ENCODE peak calls at places on chromosome 22, in eight cellular contexts. M is fibroblast of lung; Q is CD8-positive, alpha-beta memory T cell; C is heart right ventricle; T is kidney; F is HCT116; I is MG63; N is CD8-positive, alpha-beta T cell. P is an unnamed sample. For H3K36me3, the result is how much of the 10 kb centered on the place peaks cover.

GRCh38 chr22:49790912-49791311 is 36.8 kb downstream of the BRD1 start:
- DNase-seq in M (no peak), Q (no peak), C (no peak), T (no peak), F (no peak), I (no peak), N (no peak), P (no peak)

GRCh38 chr22:46606886-46607285 is 13.3 kb upstream of the GRAMD4 start:
- DNase-seq in M (no peak), Q (no peak), C (no peak), T (no peak), F (no peak), I (no peak), N (no peak), P (peak)

GRCh38 chr22:50138988-50139387 is 31.5 kb upstream of the PANX2 start:
- DNase-seq in M (no peak), Q (no peak), C (no peak), T (no peak), F (no peak), I (no peak), N (no peak), P (peak)

GRCh38 chr22:28137036-28137435 is 218.0 kb upstream of the PITPNB start:
- DNase-seq in M (no peak), Q (no peak), C (no peak), T (no peak), F (no peak), I (no peak), N (no peak), P (no peak)

GRCh38 chr22:45579306-45579705 is 76.6 kb downstream of the FBLN1 start:
- DNase-seq in M (no peak), Q (no peak), C (no peak), T (peak), F (no peak), I (no peak), N (no peak), P (no peak)

GRCh38 chr22:27632451-27633295 is 168.9 kb downstream of the MN1 start:
- DNase-seq in M (no peak), Q (no peak), C (peak), T (no peak), F (no peak), I (no peak), N (no peak), P (no peak)

GRCh38 chr22:22488736-22489135 is 19.8 kb downstream of the ZNF280B start:
- DNase-seq in M (no peak), Q (no peak), C (no peak), T (no peak), F (no peak), I (no peak), N (no peak), P (no peak)

GRCh38 chr22:41146573-41146972 is 54.2 kb downstream of the EP300 start:
- DNase-seq in M (peak), Q (no peak), C (no peak), T (no peak), F (no peak), I (no peak), N (no peak), P (no peak)

GRCh38 chr22:37425800-37426531 is 1.3 kb downstream of the ELFN2 start:
- DNase-seq in M (peak), Q (no peak), C (no peak), T (no peak), F (no peak), I (no peak), N (no peak), P (no peak)

GRCh38 chr22:46183733-46184132 is 33.4 kb downstream of the PPARA start:
- DNase-seq in M (no peak), Q (no peak), C (no peak), T (no peak), F (no peak), I (no peak), N (no peak), P (no peak)

GRCh38 chr22:21449531-21450319 is 17.5 kb upstream of the TMEM191C start:
- DNase-seq in M (peak), Q (no peak), C (no peak), T (peak), F (no peak), I (no peak), N (no peak), P (no peak)

GRCh38 chr22:47018010-47018910 is 255.8 kb downstream of the TBC1D22A start:
- DNase-seq in M (no peak), Q (no peak), C (no peak), T (no peak), F (no peak), I (no peak), N (no peak), P (no peak)

GRCh38 chr22:16866167-16866566 is 41.0 kb upstream of the XKR3 start:
- DNase-seq in M (no peak), Q (no peak), C (no peak), T (no peak), F (no peak), I (peak), N (no peak), P (no peak)

GRCh38 chr22:39556970-39557811 is 13.4 kb upstream of the CACNA1I start:
- DNase-seq in M (peak), Q (peak), C (no peak), T (no peak), F (no peak), I (peak), N (peak), P (no peak)

GRCh38 chr22:36368359-36368983 is 19.3 kb downstream of the MYH9 start:
- DNase-seq in M (peak), Q (no peak), C (no peak), T (no peak), F (no peak), I (peak), N (no peak), P (peak)
- H3K4me3 ChIP-seq in M (peak), Q (peak), C (no peak), T (no peak), F (peak), I (no peak), N (peak), P (no peak)

DNA sequence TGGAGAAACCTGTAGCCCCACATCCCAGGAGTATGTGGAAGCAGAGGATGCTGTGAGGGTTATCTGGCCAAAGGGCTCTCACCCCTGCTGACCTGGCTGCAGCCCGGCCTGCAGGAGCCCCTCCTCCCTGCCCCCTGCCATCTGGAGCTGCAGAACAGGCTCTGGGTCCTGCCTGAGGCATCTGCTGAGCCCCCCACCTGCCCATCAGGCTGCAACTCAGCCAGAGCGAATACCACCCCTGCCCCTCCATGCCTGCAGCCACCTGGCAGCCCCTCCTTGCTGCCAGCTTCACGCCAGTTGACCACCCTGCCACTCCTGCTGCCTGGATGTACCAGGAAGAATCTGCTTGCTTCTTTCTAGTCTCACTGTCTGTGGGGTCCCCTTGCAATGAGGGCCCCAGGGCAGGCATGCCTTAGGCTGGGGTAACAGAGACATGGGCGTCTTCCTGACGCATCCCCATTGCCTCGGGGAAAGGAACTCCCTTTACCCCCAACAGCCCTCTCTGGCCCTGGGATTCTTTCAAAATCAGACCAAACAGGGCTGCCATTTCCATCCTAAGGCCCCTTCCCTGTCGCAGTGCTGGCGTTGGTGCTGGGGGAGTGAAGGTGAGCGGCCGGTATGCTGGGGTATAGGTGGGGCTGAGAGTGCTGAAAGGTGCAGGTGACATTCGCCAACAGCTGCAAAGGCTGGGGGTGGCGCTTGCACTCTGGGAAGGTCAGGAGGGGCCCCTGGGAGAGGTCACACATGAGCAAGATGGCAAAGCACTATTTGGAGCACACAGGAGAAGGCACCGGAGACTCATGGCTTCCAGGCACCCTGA is 1334.6 kb downstream of the TBC1D22A start:
- DNase-seq in M (no peak), Q (no peak), C (no peak), T (no peak), F (no peak), I (no peak), N (no peak), P (no peak)
- H3K36me3 ChIP-seq in M (under half), Q (under half), C (under half), T (under half), F (under half), I (under half), N (under half), P (under half)

DNA sequence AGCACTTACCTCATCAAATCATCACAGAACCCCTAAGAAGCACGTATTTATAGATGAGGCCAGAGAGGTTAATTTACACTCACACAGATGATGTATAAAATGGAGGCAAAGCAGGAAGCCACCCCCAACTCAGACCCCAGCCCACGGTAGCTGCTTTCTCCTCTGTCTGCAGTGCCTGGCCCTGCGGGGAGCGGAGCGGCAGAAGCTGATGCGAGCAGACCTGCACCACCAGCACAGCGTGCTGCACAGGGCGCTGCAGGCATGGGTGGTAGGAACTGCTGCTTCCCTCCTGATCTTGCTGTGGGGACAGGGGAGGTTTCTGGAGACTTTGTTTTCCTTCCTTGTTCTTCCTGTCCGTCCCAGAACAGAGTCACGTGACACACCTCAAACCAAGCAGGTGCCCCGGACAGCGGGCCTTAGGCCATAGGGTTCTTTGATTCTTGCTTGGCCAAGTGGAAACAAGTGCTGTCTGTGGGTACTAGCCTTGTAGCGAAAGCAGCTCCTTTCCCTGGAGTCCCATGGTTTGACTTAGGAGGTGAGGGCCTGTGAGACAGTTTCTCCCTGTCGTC is 57.8 kb downstream of the PISD start:
- DNase-seq in M (no peak), Q (no peak), C (no peak), T (peak), F (no peak), I (no peak), N (no peak), P (no peak)
- H3K4me3 ChIP-seq in M (no peak), Q (no peak), C (no peak), T (no peak), F (no peak), I (no peak), N (no peak), P (no peak)

GRCh38 chr22:19194751-19195536 is 16.4 kb upstream of the SLC25A1 start:
- DNase-seq in M (no peak), Q (no peak), C (no peak), T (peak), F (no peak), I (no peak), N (no peak), P (no peak)
- H3K36me3 ChIP-seq in M (under half), Q (under half), C (half or more), T (under half), F (under half), I (under half), N (under half), P (half or more)

GRCh38 chr22:24145446-24146189 is 35.7 kb upstream of the SUSD2 start:
- DNase-seq in M (no peak), Q (no peak), C (no peak), T (no peak), F (no peak), I (no peak), N (no peak), P (no peak)
- H3K4me3 ChIP-seq in M (no peak), Q (peak), C (no peak), T (no peak), F (no peak), I (no peak), N (no peak), P (no peak)

GRCh38 chr22:29348956-29349355 is 33.5 kb upstream of the RASL10A start:
- DNase-seq in M (no peak), Q (no peak), C (no peak), T (no peak), F (no peak), I (no peak), N (no peak), P (peak)
- H3K36me3 ChIP-seq in M (under half), Q (under half), C (half or more), T (half or more), F (under half), I (under half), N (half or more), P (half or more)

GRCh38 chr22:31105282-31105929 is 2.0 kb downstream of the SELENOM start:
- DNase-seq in M (no peak), Q (no peak), C (no peak), T (no peak), F (no peak), I (no peak), N (no peak), P (no peak)
- H3K4me3 ChIP-seq in M (peak), Q (no peak), C (no peak), T (no peak), F (no peak), I (no peak), N (no peak), P (no peak)

P was measured in SJSA1.